ENCODE peak calls at places on chromosomes 7 and 10, in eight cellular contexts. G, Y, D, L, X, R, O and M are unnamed samples. For H3K4me1, the result is how much of the 10 kb centered on the place peaks cover.

GRCh38 chr10:7312179-7312857 is 98.5 kb downstream of the SFMBT2 start:
- DNase-seq in G (no peak), Y (no peak), D (no peak), L (no peak), X (no peak), R (no peak), O (no peak), M (no peak)

GRCh38 chr7:22137466-22137865 is 191.8 kb upstream of the CDCA7L start:
- DNase-seq in G (no peak), Y (no peak), D (no peak), L (no peak), X (no peak), R (no peak), O (no peak), M (no peak)

GRCh38 chr10:89476676-89477075 is 58.7 kb downstream of the SLC16A12 start:
- DNase-seq in G (no peak), Y (no peak), D (peak), L (no peak), X (peak), R (no peak), O (peak), M (peak)

GRCh38 chr7:36627836-36628235 is 96.5 kb downstream of the AOAH start:
- DNase-seq in G (no peak), Y (no peak), D (no peak), L (no peak), X (no peak), R (no peak), O (no peak), M (no peak)

GRCh38 chr7:30920021-30920583 is 8.4 kb downstream of the AQP1 start:
- DNase-seq in G (no peak), Y (no peak), D (no peak), L (peak), X (peak), R (no peak), O (peak), M (peak)

GRCh38 chr10:47033541-47034270 is 122.5 kb downstream of the PTPN20 start:
- DNase-seq in G (no peak), Y (no peak), D (no peak), L (peak), X (no peak), R (no peak), O (peak), M (peak)

GRCh38 chr10:133378251-133379096 is 588 bp upstream of the PAOX start:
- DNase-seq in G (peak), Y (peak), D (peak), L (peak), X (peak), R (peak), O (peak), M (peak)

GRCh38 chr10:65325913-65326312 is 1599.9 kb upstream of the LRRTM3 start:
- DNase-seq in G (no peak), Y (no peak), D (no peak), L (no peak), X (no peak), R (peak), O (no peak), M (no peak)

GRCh38 chr10:15035385-15036301 is 8.1 kb upstream of the OLAH start:
- DNase-seq in G (no peak), Y (no peak), D (peak), L (no peak), X (peak), R (no peak), O (peak), M (no peak)

GRCh38 chr10:56255298-56255697 is 105.8 kb downstream of the ZWINT start:
- DNase-seq in G (no peak), Y (no peak), D (no peak), L (no peak), X (no peak), R (no peak), O (no peak), M (no peak)

GRCh38 chr7:29854257-29854938 is 48.1 kb downstream of the WIPF3 start:
- DNase-seq in G (no peak), Y (no peak), D (peak), L (no peak), X (no peak), R (no peak), O (no peak), M (no peak)

GRCh38 chr10:70777063-70777875 is 7.9 kb downstream of the TBATA start:
- DNase-seq in G (no peak), Y (no peak), D (no peak), L (no peak), X (no peak), R (no peak), O (no peak), M (no peak)

GRCh38 chr7:37683263-37684120 is at the start of gene GPR141:
- DNase-seq in G (no peak), Y (no peak), D (no peak), L (no peak), X (no peak), R (no peak), O (no peak), M (no peak)

GRCh38 chr10:14686356-14686755 is 88.3 kb downstream of the FAM107B start:
- DNase-seq in G (no peak), Y (no peak), D (no peak), L (no peak), X (no peak), R (no peak), O (no peak), M (no peak)

GRCh38 chr10:114100848-114101741 is 57.4 kb downstream of the ADRB1 start:
- DNase-seq in G (peak), Y (no peak), D (peak), L (no peak), X (no peak), R (peak), O (no peak), M (peak)

GRCh38 chr7:3415730-3416366 is 114.8 kb downstream of the SDK1 start:
- DNase-seq in G (no peak), Y (no peak), D (no peak), L (no peak), X (no peak), R (no peak), O (no peak), M (no peak)

GRCh38 chr10:117005454-117006055 is 568 bp upstream of the SHTN1 start:
- DNase-seq in G (peak), Y (peak), D (peak), L (peak), X (no peak), R (peak), O (peak), M (no peak)

GRCh38 chr10:80407836-80408197 is 534 bp upstream of the PRXL2A start:
- DNase-seq in G (no peak), Y (peak), D (no peak), L (no peak), X (peak), R (peak), O (peak), M (peak)

GRCh38 chr7:148733496-148733895 is 34.8 kb downstream of the CUL1 start:
- DNase-seq in G (no peak), Y (no peak), D (no peak), L (no peak), X (no peak), R (no peak), O (no peak), M (no peak)

GRCh38 chr7:39527296-39527695 is 38.9 kb upstream of the YAE1 start:
- DNase-seq in G (no peak), Y (no peak), D (peak), L (no peak), X (no peak), R (no peak), O (no peak), M (no peak)

GRCh38 chr7:123784263-123784662 is 35.5 kb upstream of the WASL start:
- DNase-seq in G (no peak), Y (no peak), D (peak), L (no peak), X (no peak), R (no peak), O (no peak), M (no peak)

GRCh38 chr10:5504146-5505072 is 5.0 kb upstream of the CALML5 start:
- DNase-seq in G (peak), Y (no peak), D (no peak), L (no peak), X (no peak), R (no peak), O (no peak), M (no peak)

GRCh38 chr10:86325158-86325557 is 41.4 kb downstream of the GRID1 start:
- DNase-seq in G (no peak), Y (no peak), D (no peak), L (no peak), X (no peak), R (peak), O (no peak), M (no peak)

GRCh38 chr7:77542399-77542798 is 5.3 kb downstream of the PTPN12 start:
- DNase-seq in G (no peak), Y (no peak), D (no peak), L (no peak), X (no peak), R (no peak), O (no peak), M (no peak)

GRCh38 chr10:43124094-43124521 is 14.1 kb upstream of the CSGALNACT2 start:
- DNase-seq in G (no peak), Y (no peak), D (no peak), L (no peak), X (no peak), R (no peak), O (peak), M (peak)

GRCh38 chr7:42671627-42672026 is 240.2 kb downstream of the C7orf25 start:
- DNase-seq in G (no peak), Y (no peak), D (peak), L (no peak), X (no peak), R (no peak), O (no peak), M (no peak)

GRCh38 chr7:25989140-25989705 is 162.8 kb upstream of the NFE2L3 start:
- DNase-seq in G (peak), Y (no peak), D (no peak), L (no peak), X (no peak), R (no peak), O (no peak), M (no peak)

GRCh38 chr10:116538461-116538860 is 7.3 kb upstream of the PNLIP start:
- DNase-seq in G (no peak), Y (no peak), D (no peak), L (no peak), X (no peak), R (no peak), O (no peak), M (no peak)

GRCh38 chr10:128095023-128095752 is 31.0 kb downstream of the MKI67 start:
- DNase-seq in G (no peak), Y (no peak), D (no peak), L (no peak), X (no peak), R (no peak), O (no peak), M (no peak)

GRCh38 chr7:11737723-11738122 is 94.3 kb downstream of the THSD7A start:
- DNase-seq in G (no peak), Y (no peak), D (no peak), L (no peak), X (no peak), R (no peak), O (no peak), M (no peak)

GRCh38 chr7:127066974-127067373 is 185.8 kb downstream of the GRM8 start:
- DNase-seq in G (peak), Y (no peak), D (no peak), L (no peak), X (no peak), R (peak), O (peak), M (no peak)

GRCh38 chr10:33267708-33268107 is 66.8 kb downstream of the NRP1 start:
- DNase-seq in G (no peak), Y (no peak), D (no peak), L (no peak), X (no peak), R (no peak), O (no peak), M (no peak)

GRCh38 chr7:50703654-50704053 is 79.0 kb downstream of the GRB10 start:
- DNase-seq in G (no peak), Y (no peak), D (no peak), L (no peak), X (no peak), R (no peak), O (no peak), M (no peak)

GRCh38 chr7:38554586-38554985 is 76.6 kb downstream of the AMPH start:
- DNase-seq in G (no peak), Y (no peak), D (no peak), L (no peak), X (no peak), R (no peak), O (no peak), M (no peak)

GRCh38 chr7:128075536-128076095 is 44.4 kb upstream of the LRRC4 start:
- DNase-seq in G (no peak), Y (no peak), D (no peak), L (no peak), X (no peak), R (no peak), O (no peak), M (no peak)

GRCh38 chr10:34018129-34018528 is 683.7 kb upstream of the NRP1 start:
- DNase-seq in G (no peak), Y (no peak), D (peak), L (no peak), X (no peak), R (no peak), O (no peak), M (no peak)

GRCh38 chr7:20793686-20794394 is 7.2 kb upstream of the SP8 start:
- DNase-seq in G (no peak), Y (no peak), D (no peak), L (no peak), X (no peak), R (peak), O (no peak), M (no peak)

GRCh38 chr10:24444337-24444736 is 235.4 kb downstream of the KIAA1217 start:
- DNase-seq in G (no peak), Y (no peak), D (peak), L (no peak), X (no peak), R (no peak), O (no peak), M (no peak)

GRCh38 chr7:138456220-138456619 is 3.8 kb upstream of the TRIM24 start:
- DNase-seq in G (no peak), Y (no peak), D (no peak), L (no peak), X (no peak), R (no peak), O (no peak), M (no peak)

GRCh38 chr7:138458576-138459234 is 1.4 kb upstream of the TRIM24 start:
- DNase-seq in G (no peak), Y (no peak), D (no peak), L (no peak), X (no peak), R (peak), O (no peak), M (no peak)

GRCh38 chr7:138460176-138460648 is at the start of gene TRIM24:
- DNase-seq in G (no peak), Y (peak), D (peak), L (peak), X (no peak), R (no peak), O (peak), M (peak)

GRCh38 chr7:138460649-138461607 is 869 bp downstream of the TRIM24 start:
- DNase-seq in G (peak), Y (peak), D (peak), L (peak), X (peak), R (peak), O (peak), M (peak)

GRCh38 chr7:138459300-138460175 is 521 bp upstream of the TRIM24 start:
- DNase-seq in G (peak), Y (peak), D (no peak), L (peak), X (peak), R (peak), O (no peak), M (peak)
- TF ChIP-seq CTCF in G (peak), Y (no peak), D (no peak), L (peak), X (no peak), R (peak), O (peak), M (no peak)

DNA sequence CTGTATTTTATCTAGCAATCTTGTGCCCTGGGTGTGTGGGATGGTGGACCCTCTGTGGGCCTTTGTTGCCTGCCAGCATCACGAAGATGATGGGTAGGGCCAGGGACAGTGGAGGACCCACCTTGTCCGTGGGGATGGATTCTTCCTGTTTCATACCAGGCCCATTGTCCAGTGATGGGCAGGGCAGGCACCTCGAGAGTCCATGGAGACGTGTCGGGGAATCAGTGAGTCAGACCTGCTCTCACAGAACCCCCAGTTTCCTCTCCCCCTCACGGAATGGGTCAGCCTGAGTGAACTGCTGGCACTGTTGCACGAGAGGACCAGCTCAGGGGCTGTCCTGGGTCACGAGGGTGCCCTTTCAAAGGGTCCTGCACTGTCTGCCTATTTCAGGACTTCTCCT is 401.2 kb downstream of the RPS24 start:
- DNase-seq in G (no peak), Y (no peak), D (no peak), L (no peak), X (no peak), R (no peak), O (no peak), M (no peak)
- H3K4me1 ChIP-seq in G (under half), Y (under half), D (under half), L (under half), X (under half), R (under half), O (under half), M (under half)

GRCh38 chr10:112526130-112526529 is 79.1 kb downstream of the VTI1A start:
- DNase-seq in G (no peak), Y (no peak), D (no peak), L (no peak), X (no peak), R (no peak), O (no peak), M (no peak)

GRCh38 chr10:112526906-112527305 is 79.9 kb downstream of the VTI1A start:
- DNase-seq in G (no peak), Y (no peak), D (no peak), L (no peak), X (no peak), R (peak), O (no peak), M (no peak)

GRCh38 chr10:112524637-112525036 is 77.6 kb downstream of the VTI1A start:
- DNase-seq in G (no peak), Y (no peak), D (no peak), L (no peak), X (no peak), R (no peak), O (no peak), M (no peak)

GRCh38 chr10:112528235-112528634 is 81.2 kb downstream of the VTI1A start:
- DNase-seq in G (no peak), Y (no peak), D (no peak), L (no peak), X (no peak), R (no peak), O (no peak), M (no peak)

GRCh38 chr10:112525215-112525614 is 78.2 kb downstream of the VTI1A start:
- DNase-seq in G (no peak), Y (no peak), D (no peak), L (no peak), X (no peak), R (no peak), O (no peak), M (no peak)
- H3K27ac ChIP-seq in G (no peak), Y (no peak), D (no peak), L (no peak), X (no peak), R (no peak), O (no peak), M (no peak)

DNA sequence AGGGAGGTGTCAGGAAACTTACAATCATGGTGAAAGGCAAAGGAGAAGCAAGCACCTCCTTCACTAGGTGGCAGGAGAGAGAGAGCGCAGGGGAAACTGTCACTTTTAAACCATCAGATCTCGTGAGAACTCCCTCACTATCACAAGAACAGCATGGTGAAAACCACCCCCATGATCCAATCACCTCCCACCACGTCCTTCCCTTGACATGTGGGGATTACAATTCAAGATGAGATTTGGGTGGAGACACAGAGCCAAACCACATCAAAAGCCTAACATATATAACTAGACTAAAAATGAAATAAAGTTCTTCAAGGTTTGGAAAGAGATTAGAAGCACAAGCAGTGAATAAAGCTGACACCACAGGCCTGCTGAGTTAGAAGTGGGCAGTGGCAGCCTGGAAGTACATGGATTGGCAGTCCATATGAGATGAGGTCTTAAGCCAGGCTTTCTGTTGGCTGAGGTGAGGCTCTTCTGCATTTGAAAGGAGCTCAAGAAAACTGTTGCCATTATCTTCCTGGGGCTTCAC is 96.4 kb upstream of the MDFIC start:
- DNase-seq in G (no peak), Y (no peak), D (no peak), L (no peak), X (no peak), R (peak), O (no peak), M (no peak)
- TF ChIP-seq CTCF in G (no peak), Y (no peak), D (no peak), L (no peak), X (no peak), R (peak), O (no peak), M (no peak)

GRCh38 chr7:74183142-74183541 is 9.0 kb downstream of the EIF4H start:
- DNase-seq in G (peak), Y (no peak), D (no peak), L (no peak), X (no peak), R (no peak), O (peak), M (no peak)
- H3K4me1 ChIP-seq in G (under half), Y (under half), D (under half), L (under half), X (half or more), R (under half), O (under half), M (half or more)

DNA sequence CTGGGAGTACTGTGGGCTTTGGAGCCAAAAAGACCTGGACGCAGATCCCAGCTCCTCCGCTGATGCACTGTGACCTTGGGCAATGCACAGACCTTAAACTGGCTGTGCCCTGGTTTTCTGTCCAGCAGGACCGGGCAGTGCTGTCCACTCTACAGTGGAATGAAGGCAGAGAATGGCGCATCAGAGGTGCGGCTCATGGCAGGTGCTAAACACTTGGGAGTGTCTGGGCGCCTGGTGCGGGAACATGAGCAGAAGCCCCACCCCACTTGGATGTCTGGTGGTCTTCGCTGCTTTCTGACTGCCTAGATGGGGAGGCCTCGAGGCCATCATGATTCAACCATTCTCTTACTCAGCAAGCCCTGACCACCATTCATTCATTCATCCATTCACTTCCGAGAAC is 153.7 kb downstream of the GRK5 start:
- DNase-seq in G (no peak), Y (no peak), D (no peak), L (no peak), X (no peak), R (no peak), O (no peak), M (no peak)
- H3K27ac ChIP-seq in G (no peak), Y (no peak), D (no peak), L (no peak), X (peak), R (no peak), O (peak), M (no peak)

GRCh38 chr7:141710301-141710700 is 2.1 kb downstream of the WEE2 start:
- DNase-seq in G (no peak), Y (no peak), D (no peak), L (no peak), X (no peak), R (no peak), O (no peak), M (no peak)
- TF ChIP-seq CTCF in G (no peak), Y (no peak), D (no peak), L (no peak), X (no peak), R (no peak), O (no peak), M (no peak)

DNA sequence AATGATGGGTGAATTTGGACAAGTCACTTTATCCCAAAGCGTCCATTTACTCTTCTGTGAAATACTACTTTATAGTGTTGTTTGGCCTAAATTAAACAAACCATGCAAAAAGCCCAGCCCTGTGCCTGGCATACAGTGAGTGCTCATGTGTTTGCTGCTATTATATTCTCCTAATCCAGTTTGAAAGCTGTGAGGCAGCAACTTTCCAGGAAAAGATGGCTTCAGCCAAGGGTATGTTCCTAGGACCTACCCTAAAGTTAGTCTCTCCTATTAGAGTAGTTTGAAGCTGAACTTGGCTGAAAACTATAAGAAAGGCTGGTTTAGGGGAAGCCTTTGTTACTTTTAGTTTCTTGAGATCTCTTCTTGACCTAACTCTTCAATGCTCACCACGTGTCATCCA is 19.9 kb downstream of the ACSL5 start:
- DNase-seq in G (no peak), Y (no peak), D (no peak), L (no peak), X (no peak), R (no peak), O (no peak), M (no peak)
- H3K4me1 ChIP-seq in G (under half), Y (under half), D (under half), L (under half), X (under half), R (under half), O (under half), M (under half)